ENCODE peak calls at places on chromosomes 3 and 15, in eight cellular contexts. One of them, this sample, is unnamed.

GRCh38 chr3:52155912-52156311 is 1.7 kb upstream of the POC1A start:
- DNase-seq in Peyer's patch: no peak
- DNase-seq in AG04449: no peak
- DNase-seq in heart left ventricle: no peak
- DNase-seq in cardiac muscle cell: no peak
- DNase-seq in A549: no peak
- DNase-seq in astrocyte of the spinal cord: no peak
- DNase-seq in adrenal gland: no peak
- DNase-seq in this sample: no peak

GRCh38 chr3:194840661-194841514 is 155.2 kb downstream of the FAM43A start:
- DNase-seq in Peyer's patch: no peak
- DNase-seq in cardiac muscle cell: peak
- DNase-seq in heart left ventricle: peak
- DNase-seq in astrocyte of the spinal cord: peak
- DNase-seq in A549: peak
- DNase-seq in AG04449: no peak
- DNase-seq in adrenal gland: peak
- DNase-seq in this sample: no peak

GRCh38 chr15:44813231-44813630 is 76.9 kb downstream of the TRIM69 start:
- DNase-seq in heart left ventricle: no peak
- DNase-seq in adrenal gland: no peak
- DNase-seq in cardiac muscle cell: no peak
- DNase-seq in A549: no peak
- DNase-seq in AG04449: no peak
- DNase-seq in astrocyte of the spinal cord: no peak
- DNase-seq in Peyer's patch: no peak
- DNase-seq in this sample: no peak

GRCh38 chr15:90327313-90327712 is 24.8 kb upstream of the ZNF774 start:
- DNase-seq in cardiac muscle cell: no peak
- DNase-seq in adrenal gland: no peak
- DNase-seq in A549: no peak
- DNase-seq in heart left ventricle: no peak
- DNase-seq in astrocyte of the spinal cord: no peak
- DNase-seq in Peyer's patch: no peak
- DNase-seq in AG04449: no peak
- DNase-seq in this sample: no peak

GRCh38 chr3:190566043-190566933 is 52.4 kb downstream of the IL1RAP start:
- DNase-seq in cardiac muscle cell: peak
- DNase-seq in adrenal gland: peak
- DNase-seq in astrocyte of the spinal cord: peak
- DNase-seq in Peyer's patch: peak
- DNase-seq in A549: peak
- DNase-seq in AG04449: peak
- DNase-seq in heart left ventricle: peak
- DNase-seq in this sample: peak

GRCh38 chr3:125137432-125138033 is 75.0 kb downstream of the SLC12A8 start:
- DNase-seq in heart left ventricle: no peak
- DNase-seq in A549: peak
- DNase-seq in Peyer's patch: no peak
- DNase-seq in astrocyte of the spinal cord: peak
- DNase-seq in cardiac muscle cell: peak
- DNase-seq in AG04449: no peak
- DNase-seq in adrenal gland: peak
- DNase-seq in this sample: no peak

GRCh38 chr3:56744016-56744415 is 57.7 kb downstream of the ARHGEF3 start:
- DNase-seq in cardiac muscle cell: no peak
- DNase-seq in AG04449: no peak
- DNase-seq in Peyer's patch: no peak
- DNase-seq in heart left ventricle: no peak
- DNase-seq in astrocyte of the spinal cord: no peak
- DNase-seq in adrenal gland: no peak
- DNase-seq in A549: no peak
- DNase-seq in this sample: no peak

GRCh38 chr3:25460751-25461150 is 32.7 kb downstream of the RARB start:
- DNase-seq in heart left ventricle: no peak
- DNase-seq in astrocyte of the spinal cord: no peak
- DNase-seq in Peyer's patch: no peak
- DNase-seq in cardiac muscle cell: peak
- DNase-seq in AG04449: no peak
- DNase-seq in A549: no peak
- DNase-seq in adrenal gland: no peak
- DNase-seq in this sample: no peak

GRCh38 chr3:55659023-55659355 is 171.9 kb upstream of the WNT5A start:
- DNase-seq in heart left ventricle: no peak
- DNase-seq in AG04449: no peak
- DNase-seq in astrocyte of the spinal cord: no peak
- DNase-seq in A549: no peak
- DNase-seq in Peyer's patch: no peak
- DNase-seq in cardiac muscle cell: no peak
- DNase-seq in adrenal gland: no peak
- DNase-seq in this sample: no peak

GRCh38 chr3:75687323-75687722 is 23.2 kb downstream of the FRG2C start:
- DNase-seq in Peyer's patch: no peak
- DNase-seq in A549: no peak
- DNase-seq in astrocyte of the spinal cord: no peak
- DNase-seq in cardiac muscle cell: no peak
- DNase-seq in heart left ventricle: no peak
- DNase-seq in adrenal gland: no peak
- DNase-seq in AG04449: no peak
- DNase-seq in this sample: no peak

GRCh38 chr3:87436781-87437543 is 160.6 kb upstream of the POU1F1 start:
- DNase-seq in astrocyte of the spinal cord: peak
- DNase-seq in adrenal gland: no peak
- DNase-seq in AG04449: peak
- DNase-seq in A549: no peak
- DNase-seq in heart left ventricle: no peak
- DNase-seq in cardiac muscle cell: no peak
- DNase-seq in Peyer's patch: no peak
- DNase-seq in this sample: peak

GRCh38 chr3:187610926-187611545 is 59.2 kb downstream of the SST start:
- DNase-seq in AG04449: no peak
- DNase-seq in astrocyte of the spinal cord: peak
- DNase-seq in adrenal gland: no peak
- DNase-seq in heart left ventricle: no peak
- DNase-seq in A549: no peak
- DNase-seq in cardiac muscle cell: peak
- DNase-seq in Peyer's patch: no peak
- DNase-seq in this sample: peak

GRCh38 chr15:74784426-74784825 is 2.5 kb downstream of the CSK start:
- DNase-seq in adrenal gland: no peak
- DNase-seq in astrocyte of the spinal cord: no peak
- DNase-seq in AG04449: no peak
- DNase-seq in heart left ventricle: no peak
- DNase-seq in Peyer's patch: no peak
- DNase-seq in cardiac muscle cell: no peak
- DNase-seq in A549: no peak
- DNase-seq in this sample: no peak

GRCh38 chr3:169145551-169145950 is 518.0 kb downstream of the MECOM start:
- DNase-seq in A549: no peak
- DNase-seq in adrenal gland: no peak
- DNase-seq in heart left ventricle: no peak
- DNase-seq in AG04449: no peak
- DNase-seq in cardiac muscle cell: no peak
- DNase-seq in astrocyte of the spinal cord: no peak
- DNase-seq in Peyer's patch: no peak
- DNase-seq in this sample: no peak

GRCh38 chr3:169146866-169147245 is 516.7 kb downstream of the MECOM start:
- DNase-seq in heart left ventricle: no peak
- DNase-seq in astrocyte of the spinal cord: no peak
- DNase-seq in cardiac muscle cell: no peak
- DNase-seq in Peyer's patch: no peak
- DNase-seq in adrenal gland: no peak
- DNase-seq in A549: peak
- DNase-seq in AG04449: no peak
- DNase-seq in this sample: no peak

GRCh38 chr3:169144691-169145090 is 518.8 kb downstream of the MECOM start:
- DNase-seq in astrocyte of the spinal cord: no peak
- DNase-seq in cardiac muscle cell: peak
- DNase-seq in heart left ventricle: no peak
- DNase-seq in AG04449: no peak
- DNase-seq in adrenal gland: no peak
- DNase-seq in A549: no peak
- DNase-seq in Peyer's patch: no peak
- DNase-seq in this sample: no peak

GRCh38 chr3:169147246-169148008 is 516.1 kb downstream of the MECOM start:
- DNase-seq in Peyer's patch: no peak
- DNase-seq in heart left ventricle: peak
- DNase-seq in A549: peak
- DNase-seq in AG04449: no peak
- DNase-seq in adrenal gland: peak
- DNase-seq in astrocyte of the spinal cord: peak
- DNase-seq in cardiac muscle cell: peak
- DNase-seq in this sample: no peak

GRCh38 chr3:169146112-169146665 is 517.3 kb downstream of the MECOM start:
- DNase-seq in Peyer's patch: no peak
- DNase-seq in cardiac muscle cell: peak
- DNase-seq in astrocyte of the spinal cord: peak
- DNase-seq in adrenal gland: peak
- DNase-seq in A549: peak
- DNase-seq in heart left ventricle: peak
- DNase-seq in AG04449: no peak
- DNase-seq in this sample: no peak
- H3K4me3 ChIP-seq in Peyer's patch: peak
- H3K4me3 ChIP-seq in cardiac muscle cell: peak
- H3K4me3 ChIP-seq in astrocyte of the spinal cord: peak
- H3K4me3 ChIP-seq in adrenal gland: no peak
- H3K4me3 ChIP-seq in A549: peak
- H3K4me3 ChIP-seq in heart left ventricle: peak
- H3K4me3 ChIP-seq in AG04449: peak
- H3K4me3 ChIP-seq in this sample: peak

GRCh38 chr15:63983071-63983711 is 63.1 kb downstream of the DAPK2 start:
- DNase-seq in adrenal gland: no peak
- DNase-seq in AG04449: no peak
- DNase-seq in astrocyte of the spinal cord: no peak
- DNase-seq in heart left ventricle: no peak
- DNase-seq in A549: no peak
- DNase-seq in Peyer's patch: no peak
- DNase-seq in cardiac muscle cell: no peak
- DNase-seq in this sample: no peak
- TF ChIP-seq CTCF in adrenal gland: no peak
- TF ChIP-seq CTCF in AG04449: peak
- TF ChIP-seq CTCF in astrocyte of the spinal cord: peak
- TF ChIP-seq CTCF in heart left ventricle: no peak
- TF ChIP-seq CTCF in A549: no peak
- TF ChIP-seq CTCF in Peyer's patch: no peak
- TF ChIP-seq CTCF in cardiac muscle cell: peak
- TF ChIP-seq CTCF in this sample: peak

GRCh38 chr3:141268791-141269190 is 37.2 kb downstream of the PXYLP1 start:
- DNase-seq in astrocyte of the spinal cord: no peak
- DNase-seq in Peyer's patch: no peak
- DNase-seq in heart left ventricle: no peak
- DNase-seq in adrenal gland: no peak
- DNase-seq in AG04449: no peak
- DNase-seq in A549: no peak
- DNase-seq in cardiac muscle cell: no peak
- DNase-seq in this sample: no peak

GRCh38 chr3:141266186-141266585 is 34.6 kb downstream of the PXYLP1 start:
- DNase-seq in heart left ventricle: no peak
- DNase-seq in Peyer's patch: no peak
- DNase-seq in adrenal gland: no peak
- DNase-seq in AG04449: no peak
- DNase-seq in cardiac muscle cell: no peak
- DNase-seq in astrocyte of the spinal cord: no peak
- DNase-seq in A549: no peak
- DNase-seq in this sample: no peak

GRCh38 chr3:141268281-141268680 is 36.7 kb downstream of the PXYLP1 start:
- DNase-seq in AG04449: no peak
- DNase-seq in adrenal gland: no peak
- DNase-seq in heart left ventricle: no peak
- DNase-seq in Peyer's patch: no peak
- DNase-seq in cardiac muscle cell: no peak
- DNase-seq in A549: no peak
- DNase-seq in astrocyte of the spinal cord: no peak
- DNase-seq in this sample: no peak

GRCh38 chr3:141271279-141272033 is 39.8 kb downstream of the PXYLP1 start:
- DNase-seq in cardiac muscle cell: no peak
- DNase-seq in Peyer's patch: no peak
- DNase-seq in adrenal gland: no peak
- DNase-seq in astrocyte of the spinal cord: no peak
- DNase-seq in heart left ventricle: no peak
- DNase-seq in AG04449: no peak
- DNase-seq in A549: no peak
- DNase-seq in this sample: no peak

GRCh38 chr3:141266797-141267555 is 35.4 kb downstream of the PXYLP1 start:
- DNase-seq in astrocyte of the spinal cord: no peak
- DNase-seq in AG04449: no peak
- DNase-seq in cardiac muscle cell: no peak
- DNase-seq in adrenal gland: no peak
- DNase-seq in A549: no peak
- DNase-seq in heart left ventricle: no peak
- DNase-seq in Peyer's patch: peak
- DNase-seq in this sample: no peak
- H3K4me3 ChIP-seq in astrocyte of the spinal cord: no peak
- H3K4me3 ChIP-seq in AG04449: no peak
- H3K4me3 ChIP-seq in cardiac muscle cell: no peak
- H3K4me3 ChIP-seq in adrenal gland: no peak
- H3K4me3 ChIP-seq in A549: no peak
- H3K4me3 ChIP-seq in heart left ventricle: peak
- H3K4me3 ChIP-seq in Peyer's patch: peak
- H3K4me3 ChIP-seq in this sample: no peak

GRCh38 chr3:71511446-71511845 is 72.1 kb downstream of the FOXP1 start:
- DNase-seq in heart left ventricle: no peak
- DNase-seq in Peyer's patch: no peak
- DNase-seq in cardiac muscle cell: no peak
- DNase-seq in A549: no peak
- DNase-seq in adrenal gland: no peak
- DNase-seq in astrocyte of the spinal cord: no peak
- DNase-seq in AG04449: no peak
- DNase-seq in this sample: no peak

GRCh38 chr3:71512000-71512399 is 71.5 kb downstream of the FOXP1 start:
- DNase-seq in heart left ventricle: no peak
- DNase-seq in Peyer's patch: peak
- DNase-seq in adrenal gland: no peak
- DNase-seq in astrocyte of the spinal cord: no peak
- DNase-seq in AG04449: no peak
- DNase-seq in cardiac muscle cell: no peak
- DNase-seq in A549: no peak
- DNase-seq in this sample: no peak

GRCh38 chr3:71509024-71509423 is 74.5 kb downstream of the FOXP1 start:
- DNase-seq in AG04449: no peak
- DNase-seq in astrocyte of the spinal cord: peak
- DNase-seq in A549: no peak
- DNase-seq in heart left ventricle: no peak
- DNase-seq in Peyer's patch: no peak
- DNase-seq in cardiac muscle cell: no peak
- DNase-seq in adrenal gland: no peak
- DNase-seq in this sample: no peak

GRCh38 chr3:71511037-71511436 is 72.5 kb downstream of the FOXP1 start:
- DNase-seq in astrocyte of the spinal cord: peak
- DNase-seq in A549: peak
- DNase-seq in cardiac muscle cell: peak
- DNase-seq in AG04449: peak
- DNase-seq in heart left ventricle: no peak
- DNase-seq in Peyer's patch: no peak
- DNase-seq in adrenal gland: no peak
- DNase-seq in this sample: no peak

DNA sequence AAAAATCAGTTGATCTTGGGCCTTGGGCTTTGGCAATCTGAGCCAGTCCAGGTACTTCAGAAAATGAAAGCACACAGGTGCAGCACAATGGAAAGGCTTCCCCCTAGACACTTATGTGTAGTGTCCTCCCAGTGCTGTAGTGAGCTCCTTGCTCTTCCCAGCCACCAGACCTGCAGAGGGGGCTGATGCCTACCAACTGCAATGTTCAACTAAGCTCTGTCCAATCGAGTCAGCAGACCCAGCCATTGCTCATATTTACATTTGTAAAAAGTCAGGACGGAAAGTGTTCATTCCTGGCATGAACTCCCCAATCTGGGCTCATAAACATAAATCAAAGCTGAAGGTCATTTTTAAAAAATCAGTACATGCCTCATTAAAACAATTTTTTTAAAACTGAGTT is 73.0 kb downstream of the FOXP1 start:
- DNase-seq in Peyer's patch: no peak
- DNase-seq in AG04449: peak
- DNase-seq in cardiac muscle cell: peak
- DNase-seq in adrenal gland: peak
- DNase-seq in A549: peak
- DNase-seq in astrocyte of the spinal cord: peak
- DNase-seq in heart left ventricle: no peak
- DNase-seq in this sample: no peak
- TF ChIP-seq CTCF in Peyer's patch: no peak
- TF ChIP-seq CTCF in AG04449: peak
- TF ChIP-seq CTCF in cardiac muscle cell: peak
- TF ChIP-seq CTCF in adrenal gland: no peak
- TF ChIP-seq CTCF in A549: peak
- TF ChIP-seq CTCF in astrocyte of the spinal cord: peak
- TF ChIP-seq CTCF in heart left ventricle: no peak
- TF ChIP-seq CTCF in this sample: peak

This sample was measured in epithelial cell of proximal tubule.